ENCODE peak calls at places on chromosomes 11 and 22, in ten cellular contexts. O, H, D, T, U, V, R, N, J and X are unnamed samples. For H3K36me3, the result is how much of the 10 kb centered on the place peaks cover.

GRCh38 chr11:119530503-119530902 is 107.5 kb upstream of the THY1 start:
- DNase-seq in O (no peak), H (no peak), D (no peak), T (no peak), U (no peak), V (no peak), R (no peak), N (no peak), J (no peak), X (no peak)

GRCh38 chr22:29071261-29072045 is 1.4 kb upstream of the KREMEN1 start:
- DNase-seq in O (peak), H (peak), D (peak), T (no peak), U (no peak), V (peak), R (peak), N (peak), J (peak), X (peak)

GRCh38 chr11:132058211-132058772 is 687.9 kb downstream of the NTM start:
- DNase-seq in O (peak), H (no peak), D (no peak), T (no peak), U (no peak), V (no peak), R (no peak), N (no peak), J (peak), X (no peak)

GRCh38 chr11:65559951-65560537 is 1.9 kb upstream of the LTBP3 start:
- DNase-seq in O (peak), H (no peak), D (no peak), T (no peak), U (peak), V (peak), R (peak), N (no peak), J (peak), X (no peak)

GRCh38 chr11:73233704-73234402 is 15.8 kb downstream of the P2RY2 start:
- DNase-seq in O (peak), H (no peak), D (no peak), T (peak), U (no peak), V (no peak), R (peak), N (no peak), J (peak), X (no peak)

GRCh38 chr11:57313071-57313787 is 11.5 kb downstream of the TNKS1BP1 start:
- DNase-seq in O (no peak), H (no peak), D (no peak), T (no peak), U (no peak), V (no peak), R (peak), N (no peak), J (no peak), X (no peak)

GRCh38 chr11:15768321-15768720 is 588.0 kb downstream of the SOX6 start:
- DNase-seq in O (no peak), H (no peak), D (no peak), T (no peak), U (no peak), V (peak), R (no peak), N (no peak), J (no peak), X (no peak)

GRCh38 chr11:109668973-109669634 is 247.1 kb downstream of the C11orf87 start:
- DNase-seq in O (no peak), H (no peak), D (no peak), T (no peak), U (no peak), V (no peak), R (no peak), N (no peak), J (peak), X (no peak)

GRCh38 chr11:87063982-87064381 is 26.2 kb downstream of the TMEM135 start:
- DNase-seq in O (no peak), H (no peak), D (no peak), T (no peak), U (no peak), V (no peak), R (no peak), N (no peak), J (no peak), X (no peak)

GRCh38 chr11:38332046-38332445 is 1734.0 kb upstream of the RAG2 start:
- DNase-seq in O (no peak), H (no peak), D (no peak), T (no peak), U (no peak), V (no peak), R (no peak), N (no peak), J (no peak), X (no peak)

GRCh38 chr11:116836648-116837023 is 786 bp downstream of the APOA1 start:
- DNase-seq in O (no peak), H (no peak), D (no peak), T (no peak), U (no peak), V (no peak), R (peak), N (no peak), J (no peak), X (no peak)

GRCh38 chr11:117146521-117146920 is 2.4 kb downstream of the PAFAH1B2 start:
- DNase-seq in O (peak), H (no peak), D (no peak), T (no peak), U (no peak), V (no peak), R (no peak), N (no peak), J (peak), X (no peak)

GRCh38 chr11:128624269-128625170 is 37.2 kb upstream of the ETS1 start:
- DNase-seq in O (no peak), H (peak), D (peak), T (no peak), U (no peak), V (no peak), R (no peak), N (peak), J (no peak), X (peak)

GRCh38 chr11:99069831-99070444 is 49.2 kb downstream of the CNTN5 start:
- DNase-seq in O (peak), H (no peak), D (no peak), T (no peak), U (no peak), V (no peak), R (peak), N (peak), J (peak), X (no peak)

GRCh38 chr11:117843666-117844484 is 19.3 kb upstream of the FXYD2 start:
- DNase-seq in O (peak), H (peak), D (peak), T (peak), U (peak), V (peak), R (peak), N (peak), J (peak), X (peak)

GRCh38 chr11:129691154-129691553 is 124.5 kb upstream of the TMEM45B start:
- DNase-seq in O (no peak), H (no peak), D (no peak), T (peak), U (no peak), V (no peak), R (no peak), N (no peak), J (no peak), X (no peak)

GRCh38 chr22:48098243-48098935 is 1335.9 kb downstream of the TBC1D22A start:
- DNase-seq in O (no peak), H (no peak), D (no peak), T (no peak), U (no peak), V (no peak), R (no peak), N (no peak), J (no peak), X (peak)

GRCh38 chr11:576791-577610 is 731 bp downstream of the PHRF1 start:
- DNase-seq in O (peak), H (no peak), D (no peak), T (no peak), U (no peak), V (no peak), R (no peak), N (no peak), J (no peak), X (no peak)

GRCh38 chr11:577611-577894 is 1.3 kb downstream of the PHRF1 start:
- DNase-seq in O (no peak), H (no peak), D (no peak), T (no peak), U (no peak), V (no peak), R (no peak), N (no peak), J (no peak), X (no peak)

GRCh38 chr11:575996-576756 is at the start of gene PHRF1:
- DNase-seq in O (peak), H (peak), D (peak), T (peak), U (peak), V (peak), R (peak), N (peak), J (peak), X (peak)

GRCh38 chr11:579830-580601 is 3.7 kb downstream of the PHRF1 start:
- DNase-seq in O (no peak), H (no peak), D (no peak), T (no peak), U (no peak), V (no peak), R (no peak), N (peak), J (no peak), X (no peak)

DNA sequence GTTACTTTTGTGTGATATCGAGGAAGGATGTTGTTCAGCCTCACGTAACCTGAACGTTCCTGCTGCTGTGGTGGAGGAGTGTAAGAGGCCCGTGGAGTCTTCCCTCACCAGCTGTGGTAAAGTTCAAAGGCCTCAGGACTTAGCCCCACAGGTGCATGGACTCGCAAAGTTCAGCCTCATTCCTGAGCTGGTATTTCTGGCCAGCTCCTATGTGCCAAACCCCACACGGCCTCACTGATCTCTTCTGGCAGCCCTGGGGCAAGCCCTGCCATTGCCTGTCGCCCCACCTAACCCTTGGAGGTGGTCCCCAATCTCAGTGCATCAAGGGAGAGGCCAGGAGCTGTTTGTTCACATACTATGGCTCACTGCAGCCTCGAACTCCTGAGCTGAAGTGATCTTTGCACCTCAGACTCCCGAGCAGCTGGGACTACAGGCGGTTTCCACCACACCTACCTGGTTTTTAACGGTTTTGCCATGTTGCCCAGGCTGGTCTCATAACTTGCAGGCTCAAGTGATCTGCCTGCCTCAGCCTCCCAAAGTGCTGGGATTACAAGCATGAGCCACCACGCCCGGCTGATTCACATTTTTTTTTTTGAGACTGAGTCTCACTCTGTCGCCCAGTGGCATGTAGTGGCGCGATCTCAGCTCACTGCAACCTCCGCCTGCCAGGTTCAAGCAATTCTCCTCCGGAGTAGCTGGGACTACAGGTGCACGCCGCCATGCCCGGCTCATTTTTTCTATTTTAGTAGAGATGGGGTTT is 2.2 kb downstream of the PHRF1 start:
- DNase-seq in O (no peak), H (no peak), D (no peak), T (no peak), U (no peak), V (no peak), R (no peak), N (no peak), J (no peak), X (no peak)
- H3K4me3 ChIP-seq in O (peak), H (no peak), D (peak), T (peak), U (no peak), V (no peak), R (no peak), N (no peak), J (peak), X (peak)

DNA sequence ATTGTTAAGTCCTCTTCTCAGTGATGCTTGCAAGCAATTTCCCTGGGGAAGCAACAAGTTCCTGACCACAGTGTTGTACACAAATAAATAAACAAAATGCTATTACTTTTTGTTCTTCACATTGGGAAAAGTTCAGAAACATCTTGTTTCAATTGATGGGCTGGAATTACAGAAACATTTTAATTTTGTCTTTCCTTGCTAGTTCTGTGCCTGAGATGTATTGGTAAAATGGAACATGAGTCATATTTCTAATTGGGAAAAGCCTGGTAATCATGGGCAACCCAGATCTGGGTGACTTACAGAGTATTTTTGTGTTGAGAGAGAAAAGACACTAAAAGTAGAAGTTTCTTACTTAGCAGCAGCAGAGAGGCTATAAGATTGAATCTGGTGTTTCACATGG is 576 bp upstream of the BLID start:
- DNase-seq in O (no peak), H (no peak), D (no peak), T (no peak), U (no peak), V (no peak), R (no peak), N (no peak), J (no peak), X (no peak)
- H3K27ac ChIP-seq in O (no peak), H (no peak), D (no peak), T (peak), U (no peak), V (no peak), R (no peak), N (no peak), J (no peak), X (no peak)

DNA sequence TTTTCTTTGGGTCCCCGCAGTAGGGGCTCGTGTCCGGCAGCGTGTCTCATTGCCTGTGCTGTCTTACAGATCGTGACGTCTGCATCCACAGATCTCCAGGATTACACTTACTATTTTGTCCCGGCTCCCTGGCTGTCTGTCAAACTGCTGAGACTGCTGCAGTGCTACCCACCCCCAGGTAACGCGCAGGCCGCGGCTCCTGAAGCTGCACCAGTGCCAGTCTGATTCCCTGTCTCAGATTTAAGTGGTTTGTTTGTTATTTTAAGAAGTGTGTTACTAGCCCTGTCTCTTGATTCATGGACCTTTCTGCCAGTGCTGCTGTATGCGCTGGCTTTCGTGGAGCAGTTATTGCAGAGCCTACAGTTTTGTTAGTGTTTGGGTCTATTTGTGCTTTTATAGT is 51.9 kb downstream of the MUC6 start:
- DNase-seq in O (no peak), H (no peak), D (no peak), T (no peak), U (no peak), V (no peak), R (no peak), N (no peak), J (no peak), X (no peak)
- H3K36me3 ChIP-seq in O (under half), H (under half), D (half or more), T (under half), U (half or more), V (under half), R (half or more), N (half or more), J (under half), X (under half)

GRCh38 chr11:134759314-134759713 is 347.3 kb upstream of the B3GAT1 start:
- DNase-seq in O (no peak), H (no peak), D (no peak), T (no peak), U (no peak), V (no peak), R (no peak), N (peak), J (no peak), X (no peak)
- H3K4me3 ChIP-seq in O (no peak), H (no peak), D (no peak), T (no peak), U (no peak), V (no peak), R (no peak), N (no peak), J (no peak), X (no peak)

GRCh38 chr11:34585304-34585869 is 35.5 kb upstream of the EHF start:
- DNase-seq in O (no peak), H (no peak), D (no peak), T (no peak), U (no peak), V (no peak), R (no peak), N (no peak), J (no peak), X (no peak)

GRCh38 chr11:34587282-34587677 is 33.6 kb upstream of the EHF start:
- DNase-seq in O (peak), H (no peak), D (no peak), T (no peak), U (no peak), V (no peak), R (no peak), N (no peak), J (peak), X (no peak)

GRCh38 chr11:34586655-34587281 is 34.1 kb upstream of the EHF start:
- DNase-seq in O (no peak), H (no peak), D (no peak), T (no peak), U (no peak), V (no peak), R (no peak), N (no peak), J (no peak), X (no peak)

GRCh38 chr11:34588023-34588422 is 32.9 kb upstream of the EHF start:
- DNase-seq in O (no peak), H (no peak), D (no peak), T (no peak), U (no peak), V (no peak), R (no peak), N (no peak), J (no peak), X (no peak)

GRCh38 chr11:34585870-34586654 is 34.8 kb upstream of the EHF start:
- DNase-seq in O (peak), H (peak), D (no peak), T (peak), U (no peak), V (no peak), R (no peak), N (no peak), J (peak), X (no peak)
- H3K27ac ChIP-seq in O (no peak), H (peak), D (no peak), T (no peak), U (no peak), V (no peak), R (no peak), N (peak), J (peak), X (no peak)

GRCh38 chr22:41248314-41248713 is 7.6 kb upstream of the CHADL start:
- DNase-seq in O (no peak), H (no peak), D (no peak), T (no peak), U (no peak), V (no peak), R (no peak), N (no peak), J (no peak), X (no peak)
- H3K36me3 ChIP-seq in O (under half), H (under half), D (half or more), T (under half), U (half or more), V (under half), R (half or more), N (half or more), J (under half), X (under half)

GRCh38 chr22:26471522-26471921 is 12.1 kb downstream of the HPS4 start:
- DNase-seq in O (peak), H (no peak), D (no peak), T (no peak), U (no peak), V (no peak), R (no peak), N (no peak), J (no peak), X (no peak)
- H3K4me3 ChIP-seq in O (no peak), H (no peak), D (no peak), T (no peak), U (no peak), V (no peak), R (no peak), N (no peak), J (no peak), X (no peak)

DNA sequence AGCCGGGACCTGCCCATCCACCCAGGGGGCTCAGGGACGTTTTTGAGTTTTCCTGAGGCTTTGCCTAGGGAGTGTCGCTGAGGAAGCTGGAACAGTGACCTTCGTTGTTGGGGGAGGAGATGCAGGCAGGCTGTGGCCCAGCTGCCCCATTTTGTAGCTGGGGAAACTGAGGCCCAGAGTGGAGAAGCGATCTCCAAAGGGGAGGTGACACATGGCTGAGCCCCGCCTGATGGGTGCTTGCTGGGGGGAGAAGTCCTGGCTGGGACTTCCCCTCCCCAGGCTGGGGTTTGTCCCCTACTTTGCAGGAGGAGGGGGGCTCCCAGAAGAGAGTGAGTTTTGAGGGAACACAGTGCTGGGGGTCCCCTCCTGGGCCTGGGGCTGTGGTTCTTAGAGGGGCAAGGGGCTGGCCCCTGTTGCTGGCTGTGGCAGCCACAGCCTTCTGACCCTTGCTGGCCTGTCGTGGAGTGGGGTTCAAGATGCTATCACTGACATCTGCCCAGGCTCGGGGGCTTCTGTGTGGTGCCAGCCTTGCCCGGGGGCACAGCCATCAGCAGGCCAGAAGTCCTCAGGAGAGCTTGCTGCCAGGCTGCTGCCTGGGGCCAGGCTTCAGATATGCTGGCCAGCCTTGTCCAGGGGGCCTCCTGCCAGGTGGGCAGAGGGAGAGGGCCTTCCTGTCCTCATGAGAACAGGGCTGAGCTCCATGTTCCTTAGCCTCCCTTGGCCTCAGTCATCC is 21.4 kb downstream of the KCNQ1 start:
- DNase-seq in O (no peak), H (no peak), D (no peak), T (no peak), U (no peak), V (peak), R (no peak), N (no peak), J (no peak), X (no peak)
- H3K27ac ChIP-seq in O (no peak), H (no peak), D (no peak), T (no peak), U (no peak), V (no peak), R (no peak), N (no peak), J (no peak), X (no peak)